ENCODE peak calls at places on chromosomes 7 and 10, in ten cellular contexts. O, C, W, G, P, Q, T, R, K and Z are unnamed samples.

GRCh38 chr7:132475669-132476116 is 100.6 kb downstream of the PLXNA4 start:
- DNase-seq in R (no peak), P (peak; percentile 14), Q (no peak), C (no peak), K (no peak), O (peak; percentile 58), T (no peak), W (no peak), G (no peak), Z (no peak)

GRCh38 chr7:6232534-6232933 is 39.9 kb downstream of the CYTH3 start:
- DNase-seq in T (no peak), Q (no peak), W (no peak), O (no peak), G (no peak), R (no peak), K (no peak), P (no peak), C (no peak), Z (no peak)

GRCh38 chr10:3067045-3067858 is at the start of gene PFKP:
- DNase-seq in W (peak; percentile 60), R (peak; percentile 48), C (no peak), T (no peak), P (no peak), G (no peak), O (peak; percentile 30), K (no peak), Q (no peak), Z (no peak)

GRCh38 chr7:155885162-155886160 is 73.2 kb upstream of the SHH start:
- DNase-seq in T (peak; percentile 44), R (no peak), Q (peak; percentile 82), O (peak; percentile 84), K (no peak), P (no peak), G (no peak), C (no peak), W (no peak), Z (no peak)

GRCh38 chr10:92901819-92902234 is 53.5 kb downstream of the EXOC6 start:
- DNase-seq in O (no peak), P (no peak), C (no peak), T (no peak), W (no peak), R (no peak), G (no peak), Q (no peak), K (no peak), Z (no peak)

GRCh38 chr7:45687721-45688120 is 113.6 kb downstream of the ADCY1 start:
- DNase-seq in P (no peak), C (no peak), O (no peak), R (no peak), K (no peak), T (no peak), W (no peak), G (peak; percentile 33), Q (peak; percentile 86), Z (no peak)

GRCh38 chr7:128879461-128879938 is 16.8 kb downstream of the ATP6V1F start:
- DNase-seq in P (no peak), O (no peak), G (no peak), R (no peak), W (peak; percentile 72), Q (no peak), T (no peak), C (no peak), K (no peak), Z (no peak)

GRCh38 chr7:106426803-106427202 is 142.0 kb upstream of the NAMPT start:
- DNase-seq in W (no peak), R (no peak), G (no peak), Q (no peak), C (no peak), K (no peak), T (no peak), O (no peak), P (no peak), Z (no peak)

GRCh38 chr10:75395955-75396860 is 5.4 kb downstream of the ZNF503 start:
- DNase-seq in W (no peak), T (peak; percentile 19), R (no peak), P (no peak), G (peak; percentile 75), Q (no peak), C (no peak), K (peak; percentile 45), O (no peak), Z (peak; percentile 16)

GRCh38 chr7:36283711-36284130 is 105.9 kb upstream of the ANLN start:
- DNase-seq in T (no peak), C (no peak), O (no peak), G (no peak), K (no peak), Q (no peak), R (no peak), P (no peak), W (no peak), Z (no peak)

GRCh38 chr7:82244947-82245346 is 198.6 kb downstream of the CACNA2D1 start:
- DNase-seq in T (no peak), P (no peak), C (no peak), G (no peak), Q (no peak), K (no peak), W (no peak), O (no peak), R (no peak), Z (no peak)

GRCh38 chr10:132551093-132551807 is 13.7 kb downstream of the INPP5A start:
- DNase-seq in K (peak; percentile 26), R (no peak), O (no peak), C (no peak), Q (no peak), T (no peak), W (no peak), P (no peak), G (no peak), Z (no peak)

GRCh38 chr7:138338361-138338760 is 121.7 kb upstream of the TRIM24 start:
- DNase-seq in R (no peak), C (peak; percentile 16), T (no peak), G (no peak), W (peak; percentile 10), O (peak; percentile 71), K (no peak), Q (no peak), P (no peak), Z (no peak)

GRCh38 chr10:93336110-93336509 is 146.0 kb downstream of the MYOF start:
- DNase-seq in R (no peak), K (no peak), Q (no peak), P (no peak), C (no peak), T (no peak), G (no peak), O (peak; percentile 6), W (no peak), Z (no peak)

GRCh38 chr10:110504111-110504735 is 6.5 kb downstream of the DUSP5 start:
- DNase-seq in T (peak; percentile 93), K (peak; percentile 75), C (no peak), P (no peak), R (peak; percentile 24), W (no peak), Q (peak; percentile 12), O (peak; percentile 81), G (no peak), Z (no peak)

GRCh38 chr10:77004917-77005564 is 632.6 kb downstream of the KCNMA1 start:
- DNase-seq in T (peak; percentile 66), P (no peak), C (no peak), O (peak; percentile 52), G (no peak), W (peak; percentile 52), Q (no peak), K (peak; percentile 76), R (no peak), Z (peak; percentile 32)

GRCh38 chr7:157238087-157238486 is 98.7 kb upstream of the DNAJB6 start:
- DNase-seq in T (no peak), C (no peak), K (no peak), G (no peak), Q (no peak), P (no peak), W (no peak), O (no peak), R (no peak), Z (no peak)